ENCODE peak calls at places on chromosomes 2 and 18, in four cellular contexts. P, Z, D and E are unnamed samples.
A peak's percentile ranks its signal among the peaks of the same experiment; 100 is the strongest.

GRCh38 chr2:106117882-106118684 is 76.0 kb downstream of the UXS1 start:
- DNase-seq in P (no peak), Z (peak; percentile 30), D (no peak), E (no peak)

GRCh38 chr2:239312081-239312501 is 88.7 kb downstream of the HDAC4 start:
- DNase-seq in P (no peak), Z (no peak), D (peak; percentile 6), E (no peak)

GRCh38 chr2:121519732-121520640 is 10.7 kb upstream of the RNU4ATAC start:
- DNase-seq in P (no peak), Z (no peak), D (no peak), E (no peak)

GRCh38 chr2:187055463-187055862 is 206.5 kb upstream of the ZSWIM2 start:
- DNase-seq in P (no peak), Z (no peak), D (no peak), E (peak; percentile 32)

GRCh38 chr2:188378551-188378950 is 86.9 kb downstream of the GULP1 start:
- DNase-seq in P (no peak), Z (no peak), D (no peak), E (no peak)

GRCh38 chr2:108632748-108633147 is 86.5 kb upstream of the RANBP2 start:
- DNase-seq in P (no peak), Z (no peak), D (no peak), E (no peak)

GRCh38 chr2:201633862-201634261 is 9.4 kb downstream of the TMEM237 start:
- DNase-seq in P (no peak), Z (no peak), D (no peak), E (no peak)

GRCh38 chr2:206217743-206218520 is 56.5 kb upstream of the ZDBF2 start:
- DNase-seq in P (no peak), Z (no peak), D (no peak), E (no peak)

DNA sequence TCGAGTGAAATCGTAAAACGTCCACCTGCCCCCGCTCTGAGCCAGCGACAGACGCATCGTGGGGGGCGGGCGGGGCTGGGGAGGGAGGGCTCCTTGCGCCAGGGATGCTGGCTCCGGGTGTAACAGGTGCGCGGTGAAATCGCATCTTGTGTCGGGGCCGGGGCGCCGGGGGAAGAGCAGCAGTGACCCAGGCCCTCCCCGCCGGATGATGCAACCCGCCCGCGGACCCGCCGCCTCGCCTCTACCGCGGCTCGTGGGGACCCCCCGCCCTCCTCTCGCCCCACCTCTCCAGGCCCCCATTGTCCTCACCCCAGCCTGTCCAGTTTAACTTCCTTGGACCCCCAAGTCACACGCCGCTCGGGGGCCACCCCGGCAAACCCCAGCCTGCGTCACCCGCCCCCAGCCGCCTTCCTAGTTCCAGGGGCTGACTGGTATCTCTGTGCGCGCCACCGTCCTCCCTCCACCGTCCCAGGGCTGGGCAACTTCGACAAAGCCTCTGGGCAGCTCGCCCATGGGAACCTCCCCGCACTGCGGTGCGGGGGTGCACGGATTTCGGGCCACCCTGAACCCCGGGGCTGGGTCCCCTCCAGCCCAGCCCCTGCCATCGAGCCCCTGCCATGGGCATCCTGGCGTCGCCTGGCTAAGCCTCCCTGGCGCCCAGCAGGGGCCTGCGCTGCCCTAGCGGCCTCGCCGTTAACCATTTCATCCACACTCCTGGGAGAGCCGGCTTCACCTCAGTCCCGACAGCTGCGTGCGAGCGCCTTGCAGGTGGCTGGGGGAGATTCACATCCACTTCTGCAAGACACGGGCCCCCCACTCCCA is 799 bp upstream of the KIF1A start:
- DNase-seq in P (no peak), Z (no peak), D (no peak), E (no peak)
- TF ChIP-seq CTCF in P (no peak), Z (no peak), D (no peak), E (no peak)

DNA sequence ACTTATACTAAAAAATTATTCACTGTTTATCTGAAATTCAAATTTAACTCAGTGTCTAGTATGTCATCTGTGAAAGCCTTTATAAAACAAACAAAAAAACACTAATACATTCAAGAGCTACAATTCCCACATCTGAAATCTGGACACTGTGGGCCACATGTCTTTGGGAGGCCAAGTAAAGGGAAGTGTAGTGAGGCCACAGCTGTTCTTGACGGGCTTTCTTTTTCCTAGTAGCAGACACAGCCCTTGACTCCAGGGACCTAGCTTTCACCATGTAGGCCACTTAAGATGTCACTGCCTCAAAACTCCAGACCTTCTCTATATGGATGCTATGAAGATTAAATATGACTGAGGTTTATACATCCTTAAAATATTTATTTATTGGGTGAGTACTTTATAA is 91.1 kb downstream of the RBMS1 start:
- DNase-seq in P (no peak), Z (no peak), D (no peak), E (no peak)
- H3K27me3 ChIP-seq in P (no peaks in the 10 kb centered on the region), Z (no peaks in the 10 kb centered on the region), D (peaks cover 48% of the 10 kb centered on the region), E (no peaks in the 10 kb centered on the region)

DNA sequence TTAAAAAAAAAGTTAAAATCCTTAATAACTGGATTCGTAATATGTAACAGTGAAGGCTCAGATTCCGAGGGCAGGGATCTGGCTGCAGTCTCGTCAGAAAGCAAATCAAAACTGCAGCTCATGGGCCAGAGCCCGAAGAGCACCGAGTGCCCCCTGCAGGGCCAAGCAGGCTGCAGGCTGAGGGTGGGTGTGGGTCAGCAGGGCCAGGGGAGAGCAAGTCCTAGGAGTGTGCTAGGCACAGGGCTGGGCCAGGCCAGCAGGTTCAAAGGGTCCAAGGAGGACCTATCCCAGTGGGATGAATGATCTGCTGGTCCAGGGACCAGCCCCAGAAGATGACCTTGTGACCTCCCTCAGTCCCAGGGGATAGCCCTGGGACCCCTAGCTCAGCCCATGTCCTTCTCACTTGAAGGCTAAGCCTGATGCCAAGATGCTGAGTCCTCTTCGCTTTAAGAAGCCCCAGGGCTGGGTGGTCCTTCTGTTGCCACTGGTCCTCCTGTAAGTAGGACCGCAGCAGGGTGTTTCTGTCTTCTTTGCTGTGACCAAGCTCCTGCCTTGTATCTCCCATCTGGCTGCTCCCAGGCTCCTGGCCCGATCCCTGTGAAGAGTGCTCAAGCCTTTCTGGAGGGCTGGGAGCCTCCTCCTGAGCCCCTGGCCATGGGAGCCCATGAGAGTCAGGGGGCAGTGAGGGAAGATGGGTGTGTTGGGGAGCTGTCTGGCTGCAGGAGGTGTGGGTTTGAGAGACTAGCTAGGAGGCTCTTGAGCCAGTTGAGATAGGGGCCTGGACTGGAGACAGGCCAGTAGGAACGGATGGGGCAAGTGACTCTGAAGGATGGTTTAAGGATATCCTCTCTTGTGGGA is 150.7 kb downstream of the DYSF start:
- DNase-seq in P (no peak), Z (no peak), D (no peak), E (no peak)
- TF ChIP-seq CTCF in P (no peak), Z (no peak), D (no peak), E (no peak)

GRCh38 chr2:120441351-120441700 is 95.4 kb downstream of the INHBB start:
- DNase-seq in P (no peak), Z (no peak), D (no peak), E (no peak)
- H3K27me3 ChIP-seq in P (peaks cover 6% of the 10 kb centered on the region), Z (no peaks in the 10 kb centered on the region), D (peaks cover 45% of the 10 kb centered on the region), E (no peaks in the 10 kb centered on the region)

DNA sequence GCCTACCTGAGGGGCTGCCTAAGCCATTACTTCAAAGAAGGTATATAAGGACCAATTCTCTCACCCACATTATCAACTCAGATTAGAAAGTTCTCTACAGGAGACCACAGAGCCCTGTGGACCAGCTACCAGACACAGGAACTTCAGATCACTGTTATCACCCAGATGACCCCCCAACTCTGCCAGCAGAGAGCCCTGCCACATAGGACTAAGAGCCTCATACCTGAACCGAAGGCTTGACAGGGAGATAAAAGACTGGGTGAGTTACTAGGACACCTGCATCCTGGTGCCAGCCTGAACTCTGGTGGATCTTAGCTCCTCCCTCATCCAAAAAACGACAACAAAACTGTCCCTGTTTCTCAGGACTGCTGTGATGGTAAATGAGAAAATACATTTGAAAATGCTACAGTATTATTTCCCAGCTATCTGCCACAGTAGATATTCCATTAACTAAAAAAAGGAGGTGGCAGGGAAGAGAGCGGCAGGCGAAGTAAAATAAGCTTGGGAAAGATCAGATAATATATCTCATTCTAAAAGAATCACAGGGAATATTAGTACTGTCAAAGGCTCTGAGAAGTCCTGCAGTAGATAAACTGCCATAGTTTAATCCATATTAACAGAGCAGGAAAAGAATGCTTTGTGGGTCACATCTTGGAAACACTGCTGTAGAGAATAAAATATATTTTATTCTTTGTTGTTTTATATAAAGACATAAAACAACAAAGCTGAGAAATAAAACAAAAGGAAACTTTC is 79.7 kb downstream of the STK39 start:
- DNase-seq in P (no peak), Z (no peak), D (no peak), E (no peak)
- TF ChIP-seq CTCF in P (no peak), Z (no peak), D (no peak), E (no peak)

GRCh38 chr18:63962137-63962536 is 7.7 kb upstream of the SERPINB8 start:
- DNase-seq in P (no peak), Z (peak; percentile 24), D (no peak), E (no peak)
- H3K27me3 ChIP-seq in P (peaks cover 6% of the 10 kb centered on the region), Z (no peaks in the 10 kb centered on the region), D (no peaks in the 10 kb centered on the region), E (no peaks in the 10 kb centered on the region)

DNA sequence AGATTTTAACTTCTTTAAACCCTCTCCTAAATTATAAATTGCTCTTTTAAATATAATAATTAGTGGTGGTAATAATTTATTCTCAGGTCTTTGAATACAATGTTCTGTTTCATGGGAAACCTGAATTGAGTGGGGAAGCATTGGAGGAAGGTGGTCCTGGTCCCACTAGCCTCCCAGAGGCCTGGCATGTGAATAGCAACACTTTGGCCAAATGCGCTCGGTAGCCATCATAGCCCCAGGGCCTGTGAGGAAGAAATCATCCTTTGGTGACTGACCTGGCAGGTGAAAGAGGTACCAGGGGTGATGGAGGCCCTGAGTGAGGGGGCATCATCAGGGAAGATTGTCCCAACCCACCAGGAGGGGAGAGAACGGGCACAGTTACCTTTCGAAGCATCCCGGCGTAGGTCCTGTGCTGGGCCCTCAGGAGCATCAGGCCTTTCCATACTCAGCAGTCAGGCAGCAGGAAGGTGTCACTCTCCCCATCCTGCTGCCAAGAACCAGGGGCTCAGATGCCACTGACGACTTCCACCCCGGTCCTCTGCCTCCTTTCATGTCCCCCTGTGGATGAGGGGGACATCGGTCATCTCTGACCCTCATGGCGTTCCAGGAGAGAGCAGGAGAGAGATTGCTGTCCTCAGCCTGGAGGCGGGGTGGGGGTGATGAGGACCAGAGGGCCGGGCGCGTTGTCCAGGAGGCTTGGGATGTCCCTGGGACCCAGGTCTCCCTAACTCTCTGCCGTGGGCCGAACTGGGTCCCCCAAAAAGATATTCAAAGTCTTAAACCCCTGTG is 78.6 kb upstream of the HPCAL1 start:
- DNase-seq in P (no peak), Z (no peak), D (no peak), E (no peak)
- TF ChIP-seq CTCF in P (no peak), Z (no peak), D (no peak), E (no peak)

DNA sequence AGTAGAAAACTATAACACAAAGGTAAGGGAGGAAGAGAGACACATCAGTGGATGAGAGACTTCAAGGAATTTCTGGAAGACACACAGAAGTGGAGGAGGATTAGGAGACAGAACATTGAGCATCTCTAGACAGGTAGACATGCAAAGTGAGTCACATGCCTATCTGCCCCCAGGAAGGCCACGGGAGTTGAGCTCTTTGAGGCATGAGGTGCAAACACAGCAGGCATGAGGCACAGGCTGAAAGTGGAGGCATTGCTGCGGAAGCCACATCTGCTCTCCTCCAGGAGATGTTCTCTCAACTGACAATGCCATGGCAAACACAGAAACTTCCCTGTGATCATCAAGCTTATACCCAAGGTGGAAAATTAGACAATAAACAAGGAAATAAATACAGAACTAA is 481.6 kb upstream of the MYT1L start:
- DNase-seq in P (no peak), Z (no peak), D (no peak), E (no peak)
- H3K27me3 ChIP-seq in P (no peaks in the 10 kb centered on the region), Z (no peaks in the 10 kb centered on the region), D (no peaks in the 10 kb centered on the region), E (no peaks in the 10 kb centered on the region)

GRCh38 chr2:212526059-212526458 is 12.5 kb downstream of the ERBB4 start:
- DNase-seq in P (no peak), Z (no peak), D (no peak), E (no peak)

GRCh38 chr2:212517693-212518092 is 20.9 kb downstream of the ERBB4 start:
- DNase-seq in P (no peak), Z (no peak), D (no peak), E (no peak)

GRCh38 chr2:212523756-212524155 is 14.8 kb downstream of the ERBB4 start:
- DNase-seq in P (no peak), Z (no peak), D (no peak), E (no peak)

GRCh38 chr2:212520340-212520739 is 18.3 kb downstream of the ERBB4 start:
- DNase-seq in P (no peak), Z (peak; percentile 25), D (no peak), E (no peak)
- TF ChIP-seq CTCF in P (peak; percentile 21), Z (peak; percentile 57), D (no peak), E (peak; percentile 67)